ENCODE peak calls at places on chromosomes 5 and 9, in six cellular contexts. R is heart left ventricle; Z is CD4-positive, alpha-beta T cell; H is psoas muscle; C is AG04450; D is OCI-LY7. T is an unnamed sample.

GRCh38 chr9:75235632-75236031 is 147.3 kb downstream of the OSTF1 start:
- DNase-seq in R (no peak), Z (no peak), H (no peak), C (no peak), D (peak; percentile 66), T (no peak)

GRCh38 chr9:32384364-32385134 is at the start of gene ACO1:
- DNase-seq in R (peak; percentile 95), Z (peak; percentile 90), H (peak; percentile 92), C (peak; percentile 65), D (peak; percentile 87), T (peak; percentile 27)

GRCh38 chr5:91207248-91207647 is 175.9 kb downstream of the ARRDC3 start:
- DNase-seq in R (no peak), Z (no peak), H (no peak), C (no peak), D (no peak), T (no peak)

GRCh38 chr5:132444841-132445639 is 45.5 kb downstream of the IRF1 start:
- DNase-seq in R (no peak), Z (no peak), H (no peak), C (no peak), D (no peak), T (no peak)

GRCh38 chr5:134590992-134591659 is 41.5 kb downstream of the SAR1B start:
- DNase-seq in R (no peak), Z (no peak), H (peak; percentile 48), C (no peak), D (no peak), T (no peak)

GRCh38 chr5:98458004-98458403 is 315.5 kb upstream of the RGMB start:
- DNase-seq in R (no peak), Z (no peak), H (no peak), C (peak; percentile 44), D (no peak), T (no peak)

GRCh38 chr5:151772868-151773561 is 1.3 kb downstream of the G3BP1 start:
- DNase-seq in R (no peak), Z (no peak), H (no peak), C (no peak), D (no peak), T (no peak)

GRCh38 chr9:126158591-126159519 is 167.8 kb upstream of the MVB12B start:
- DNase-seq in R (no peak), Z (no peak), H (no peak), C (no peak), D (no peak), T (no peak)

GRCh38 chr9:131776473-131776872 is 36.6 kb upstream of the RAPGEF1 start:
- DNase-seq in R (no peak), Z (no peak), H (no peak), C (peak; percentile 10), D (peak; percentile 42), T (peak; percentile 29)

GRCh38 chr5:67681703-67682102 is 485.1 kb upstream of the CD180 start:
- DNase-seq in R (no peak), Z (no peak), H (no peak), C (no peak), D (no peak), T (no peak)

GRCh38 chr5:141878186-141878770 is at the start of gene PCDH1:
- DNase-seq in R (no peak), Z (no peak), H (no peak), C (no peak), D (no peak), T (no peak)

GRCh38 chr5:109195667-109196066 is 214.1 kb downstream of the PJA2 start:
- DNase-seq in R (no peak), Z (no peak), H (no peak), C (no peak), D (no peak), T (no peak)

DNA sequence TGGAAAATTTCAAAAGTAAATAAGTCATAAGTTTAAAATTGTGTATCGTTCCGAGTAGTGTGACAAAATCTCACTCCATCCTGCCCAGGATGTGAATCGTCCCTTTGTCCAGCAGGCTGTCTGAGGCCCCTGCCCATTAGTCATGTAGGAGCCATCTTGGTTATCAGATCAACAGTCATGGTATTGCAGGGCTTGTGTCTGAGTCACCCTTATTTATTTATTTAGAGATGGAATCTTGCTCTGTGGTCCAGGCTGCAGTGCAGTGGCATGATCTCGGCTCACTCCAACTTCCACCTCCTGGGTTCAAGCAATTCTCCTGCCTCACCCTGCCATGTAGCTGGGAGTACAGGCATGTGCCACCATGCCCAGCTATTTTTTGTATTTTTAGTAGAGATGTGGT is 30.2 kb downstream of the ITGA2 start:
- DNase-seq in R (no peak), Z (no peak), H (no peak), C (no peak), D (no peak), T (no peak)
- H3K27ac ChIP-seq in R (no peak overlapping the region), Z (no peak overlapping the region), H (no peak overlapping the region), C (no peak overlapping the region), D (no peak overlapping the region), T (no peak overlapping the region)

DNA sequence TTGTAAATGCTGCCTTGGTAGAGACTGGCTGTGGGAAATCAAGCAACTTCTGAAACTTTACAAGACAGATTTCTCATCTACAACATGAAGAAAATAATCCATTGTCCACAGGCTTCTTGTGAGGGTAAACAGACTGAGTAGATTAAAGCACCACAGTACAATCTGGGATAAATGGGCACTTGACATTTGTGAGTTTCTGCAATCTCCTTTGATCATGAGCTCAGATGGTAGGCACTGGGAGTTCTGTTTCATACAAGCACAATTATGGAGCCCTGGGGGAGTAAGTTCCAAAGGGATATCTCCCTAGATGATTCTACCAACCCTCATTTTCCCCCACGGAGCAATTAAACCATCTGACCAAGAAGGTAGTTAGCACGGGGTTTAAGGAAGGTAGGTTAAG is 479.4 kb upstream of the TNC start:
- DNase-seq in R (no peak), Z (no peak), H (no peak), C (no peak), D (no peak), T (no peak)
- H3K27ac ChIP-seq in R (no peak overlapping the region), Z (no peak overlapping the region), H (no peak overlapping the region), C (no peak overlapping the region), D (no peak overlapping the region), T (no peak overlapping the region)

GRCh38 chr9:37908283-37908682 is 4.4 kb upstream of the SLC25A51 start:
- DNase-seq in R (no peak), Z (no peak), H (no peak), C (no peak), D (no peak), T (no peak)
- H3K27ac ChIP-seq in R (no peak overlapping the region), Z (no peak overlapping the region), H (no peak overlapping the region), C (no peak overlapping the region), D (no peak overlapping the region), T (peak overlapping the region; percentile 49)

DNA sequence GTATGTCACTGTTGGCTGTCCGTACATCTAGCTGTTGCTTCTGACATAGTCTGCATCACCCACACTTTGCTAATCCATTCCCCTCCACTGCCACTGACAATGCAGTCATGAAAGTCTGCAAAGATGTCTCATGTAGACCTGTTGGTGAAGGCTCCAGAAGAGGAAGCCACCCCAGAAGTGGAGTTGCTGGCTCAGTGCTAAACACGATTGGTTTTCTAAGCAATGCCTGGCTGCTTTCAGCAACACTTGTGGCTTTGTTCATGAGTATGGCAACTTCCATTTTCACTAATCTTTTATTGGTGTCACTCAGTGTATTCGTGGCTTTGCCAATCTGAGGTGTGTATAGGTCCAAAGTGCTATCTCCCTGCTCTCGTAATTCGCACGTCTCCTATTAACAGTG is 288.1 kb downstream of the GADD45G start:
- DNase-seq in R (no peak), Z (no peak), H (no peak), C (no peak), D (no peak), T (no peak)
- H3K27ac ChIP-seq in R (no peak overlapping the region), Z (no peak overlapping the region), H (no peak overlapping the region), C (no peak overlapping the region), D (no peak overlapping the region), T (no peak overlapping the region)

GRCh38 chr5:16549491-16550233 is 67.1 kb downstream of the RETREG1 start:
- DNase-seq in R (no peak), Z (no peak), H (no peak), C (no peak), D (no peak), T (no peak)

GRCh38 chr5:16550316-16550952 is 66.4 kb downstream of the RETREG1 start:
- DNase-seq in R (no peak), Z (no peak), H (no peak), C (no peak), D (peak; percentile 70), T (peak; percentile 65)

GRCh38 chr5:16551628-16552027 is 65.2 kb downstream of the RETREG1 start:
- DNase-seq in R (no peak), Z (no peak), H (no peak), C (no peak), D (no peak), T (no peak)

GRCh38 chr5:16554110-16554509 is 62.7 kb downstream of the RETREG1 start:
- DNase-seq in R (no peak), Z (no peak), H (no peak), C (no peak), D (no peak), T (no peak)

GRCh38 chr5:16552666-16553343 is 64.0 kb downstream of the RETREG1 start:
- DNase-seq in R (peak; percentile 74), Z (peak; percentile 58), H (peak; percentile 75), C (no peak), D (peak; percentile 71), T (peak; percentile 29)
- H3K27ac ChIP-seq in R (peak overlapping the region; percentile 14), Z (no peak overlapping the region), H (peak overlapping the region; percentile 84), C (no peak overlapping the region), D (peak overlapping the region; percentile 9), T (no peak overlapping the region)

GRCh38 chr5:170219615-170220014 is 13.2 kb upstream of the C5orf58 start:
- DNase-seq in R (no peak), Z (no peak), H (no peak), C (no peak), D (no peak), T (no peak)
- H3K27ac ChIP-seq in R (no peak overlapping the region), Z (no peak overlapping the region), H (no peak overlapping the region), C (no peak overlapping the region), D (no peak overlapping the region), T (no peak overlapping the region)

GRCh38 chr5:131282235-131282634 is 18.4 kb downstream of the CDC42SE2 start:
- DNase-seq in R (no peak), Z (no peak), H (no peak), C (no peak), D (no peak), T (no peak)

GRCh38 chr5:131279209-131279608 is 15.4 kb downstream of the CDC42SE2 start:
- DNase-seq in R (no peak), Z (no peak), H (no peak), C (no peak), D (no peak), T (no peak)

GRCh38 chr5:131281868-131282234 is 18.0 kb downstream of the CDC42SE2 start:
- DNase-seq in R (no peak), Z (no peak), H (no peak), C (no peak), D (no peak), T (no peak)

GRCh38 chr5:131281133-131281867 is 17.4 kb downstream of the CDC42SE2 start:
- DNase-seq in R (no peak), Z (no peak), H (no peak), C (no peak), D (no peak), T (no peak)

DNA sequence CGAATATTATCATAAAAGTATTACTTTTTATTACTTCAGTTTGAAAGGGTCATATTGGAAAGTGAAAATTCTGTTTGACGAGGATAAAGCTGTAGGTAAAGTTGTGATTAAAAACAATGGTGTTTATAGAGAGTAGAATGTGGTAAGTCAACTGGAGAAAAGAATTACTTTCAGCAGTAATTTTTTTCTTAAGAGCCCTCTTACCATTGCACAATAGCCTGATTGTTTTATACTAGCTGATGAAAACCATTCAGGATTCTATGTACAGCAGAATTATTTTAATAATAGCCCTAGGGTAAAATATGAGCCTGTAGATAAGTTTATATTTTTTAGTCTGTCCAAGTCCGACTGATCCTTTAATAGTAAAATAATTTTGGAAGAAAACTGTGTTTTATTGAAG is 16.6 kb downstream of the CDC42SE2 start:
- DNase-seq in R (no peak), Z (no peak), H (no peak), C (no peak), D (no peak), T (no peak)
- H3K27ac ChIP-seq in R (no peak overlapping the region), Z (peak overlapping the region; percentile 76), H (no peak overlapping the region), C (no peak overlapping the region), D (no peak overlapping the region), T (no peak overlapping the region)